ENCODE peak calls at places on chromosomes 2 and 18, in six cellular contexts. U is stimulated activated naive CD8-positive, alpha-beta T cell treated with anti-CD3 and anti-CD28 coated beads, Interleukin-15, Interleukin-2, amounts not matched to agents 100 U/mL and 50 U/mL, for 24 hours; N is omental fat pad; M is left lung; H is lung; Q is left ventricle myocardium superior. P is an unnamed sample.

GRCh38 chr2:86825020-86825727 is 34.5 kb upstream of the CD8A start:
- ATAC-seq in U (no peak), N (no peak), M (no peak), H (no peak), Q (no peak), P (no peak)

GRCh38 chr2:126660068-126660467 is 4.1 kb downstream of the GYPC start:
- ATAC-seq in U (no peak), N (no peak), M (no peak), H (no peak), Q (no peak), P (no peak)

GRCh38 chr18:59051470-59052165 is 88.1 kb upstream of the SEC11C start:
- ATAC-seq in U (no peak), N (peak; percentile 61), M (no peak), H (no peak), Q (no peak), P (no peak)

GRCh38 chr2:177597759-177598158 is 205.2 kb downstream of the AGPS start:
- ATAC-seq in U (no peak), N (no peak), M (peak; percentile 21), H (no peak), Q (peak; percentile 62), P (peak; percentile 44)

GRCh38 chr18:77977331-77977730 is 727.7 kb downstream of the GALR1 start:
- ATAC-seq in U (no peak), N (no peak), M (no peak), H (no peak), Q (no peak), P (no peak)

GRCh38 chr2:156908825-156909224 is 348.7 kb upstream of the GALNT5 start:
- ATAC-seq in U (no peak), N (no peak), M (no peak), H (no peak), Q (no peak), P (peak; percentile 63)

GRCh38 chr18:13428319-13428718 is 209.8 kb downstream of the LDLRAD4 start:
- ATAC-seq in U (no peak), N (no peak), M (no peak), H (no peak), Q (no peak), P (no peak)

GRCh38 chr2:227891673-227892072 is 20.2 kb downstream of the DAW1 start:
- ATAC-seq in U (no peak), N (no peak), M (no peak), H (no peak), Q (no peak), P (no peak)

GRCh38 chr2:142323206-142323605 is 192.4 kb upstream of the LRP1B start:
- ATAC-seq in U (no peak), N (no peak), M (no peak), H (no peak), Q (no peak), P (no peak)

GRCh38 chr2:197993830-197994229 is 189.4 kb downstream of the PLCL1 start:
- ATAC-seq in U (peak; percentile 84), N (no peak), M (peak; percentile 66), H (no peak), Q (no peak), P (no peak)

GRCh38 chr2:224994221-224994843 is 47.9 kb downstream of the DOCK10 start:
- ATAC-seq in U (no peak), N (no peak), M (no peak), H (no peak), Q (no peak), P (no peak)

GRCh38 chr2:33430856-33431255 is 45.6 kb upstream of the RASGRP3 start:
- ATAC-seq in U (no peak), N (no peak), M (no peak), H (no peak), Q (no peak), P (no peak)

GRCh38 chr2:43199492-43200481 is 26.6 kb downstream of the ZFP36L2 start:
- ATAC-seq in U (no peak), N (no peak), M (peak; percentile 90), H (no peak), Q (no peak), P (peak; percentile 18)

GRCh38 chr18:13375302-13376255 is 157.0 kb downstream of the LDLRAD4 start:
- ATAC-seq in U (peak; percentile 77), N (peak; percentile 98), M (peak; percentile 88), H (peak; percentile 79), Q (peak; percentile 66), P (peak; percentile 97)

GRCh38 chr2:22143840-22144239 is 1020.1 kb downstream of the TDRD15 start:
- ATAC-seq in U (no peak), N (no peak), M (no peak), H (no peak), Q (no peak), P (no peak)

GRCh38 chr18:54717673-54718435 is 110.4 kb upstream of the RAB27B start:
- ATAC-seq in U (peak; percentile 78), N (no peak), M (no peak), H (no peak), Q (no peak), P (peak; percentile 95)

GRCh38 chr18:26406854-26407517 is 141.4 kb downstream of the KCTD1 start:
- ATAC-seq in U (no peak), N (no peak), M (no peak), H (no peak), Q (no peak), P (no peak)

GRCh38 chr2:25897500-25897899 is 19.2 kb upstream of the ASXL2 start:
- ATAC-seq in U (no peak), N (no peak), M (no peak), H (no peak), Q (no peak), P (no peak)

GRCh38 chr2:105525201-105525600 is 126.3 kb upstream of the FHL2 start:
- ATAC-seq in U (no peak), N (no peak), M (no peak), H (no peak), Q (no peak), P (no peak)

GRCh38 chr2:3601561-3602271 is 6.8 kb downstream of the COLEC11 start:
- ATAC-seq in U (no peak), N (no peak), M (no peak), H (no peak), Q (no peak), P (no peak)

P was measured in SK-N-SH treated with all-trans-retinoic acid at 6 μM for 48 hours.